ENCODE peak calls at places on chromosomes 7 and 10, in six cellular contexts. F is body of pancreas; C is IMR-90; Q is CD8-positive, alpha-beta memory T cell; V is lung; S is fibroblast of pulmonary artery. J is an unnamed sample.

GRCh38 chr10:1198453-1199344 is 142.5 kb downstream of the WDR37 start:
- DNase-seq in F (no peak), C (no peak), Q (no peak), V (no peak), S (no peak), J (no peak)

GRCh38 chr7:133556553-133556952 is 303.7 kb downstream of the EXOC4 start:
- DNase-seq in F (no peak), C (no peak), Q (no peak), V (no peak), S (no peak), J (no peak)

GRCh38 chr10:130656582-130657133 is 520.5 kb downstream of the GLRX3 start:
- DNase-seq in F (no peak), C (no peak), Q (no peak), V (no peak), S (no peak), J (no peak)

GRCh38 chr10:90175161-90175681 is 473.8 kb downstream of the KIF20B start:
- DNase-seq in F (no peak), C (no peak), Q (no peak), V (no peak), S (no peak), J (no peak)

GRCh38 chr7:35975851-35976454 is 175.1 kb downstream of the SEPTIN7 start:
- DNase-seq in F (peak; percentile 50), C (peak; percentile 77), Q (peak; percentile 48), V (peak; percentile 62), S (peak; percentile 89), J (peak; percentile 66)

GRCh38 chr7:116446179-116446855 is 53.2 kb upstream of the CAV2 start:
- DNase-seq in F (no peak), C (no peak), Q (no peak), V (no peak), S (peak; percentile 75), J (no peak)

GRCh38 chr7:26186364-26187311 is 13.9 kb downstream of the HNRNPA2B1 start:
- DNase-seq in F (no peak), C (no peak), Q (no peak), V (no peak), S (no peak), J (no peak)

GRCh38 chr10:21317902-21318301 is 207.6 kb downstream of the SKIDA1 start:
- DNase-seq in F (no peak), C (peak; percentile 97), Q (no peak), V (no peak), S (peak; percentile 25), J (no peak)

GRCh38 chr7:63233881-63234280 is 764.8 kb upstream of the ZNF722 start:
- DNase-seq in F (no peak), C (no peak), Q (no peak), V (no peak), S (no peak), J (no peak)

GRCh38 chr10:132187421-132188138 is 832 bp downstream of the DPYSL4 start:
- DNase-seq in F (no peak), C (no peak), Q (no peak), V (no peak), S (no peak), J (no peak)

GRCh38 chr7:80330434-80330833 is 181.4 kb downstream of the GNAT3 start:
- DNase-seq in F (no peak), C (peak; percentile 83), Q (no peak), V (no peak), S (peak; percentile 44), J (no peak)

GRCh38 chr7:40859965-40860543 is 725.2 kb downstream of the SUGCT start:
- DNase-seq in F (no peak), C (no peak), Q (no peak), V (no peak), S (no peak), J (no peak)

GRCh38 chr7:26439502-26440252 is 148.0 kb downstream of the SNX10 start:
- DNase-seq in F (peak; percentile 57), C (no peak), Q (no peak), V (no peak), S (no peak), J (no peak)

GRCh38 chr10:45592926-45593325 is 79.6 kb downstream of the ZFAND4 start:
- DNase-seq in F (no peak), C (no peak), Q (no peak), V (no peak), S (no peak), J (no peak)

GRCh38 chr7:138654616-138655015 is 46.5 kb downstream of the SVOPL start:
- DNase-seq in F (no peak), C (no peak), Q (no peak), V (no peak), S (no peak), J (no peak)

GRCh38 chr7:100627238-100627549 is 14.2 kb downstream of the TFR2 start:
- DNase-seq in F (no peak), C (no peak), Q (no peak), V (no peak), S (no peak), J (no peak)

GRCh38 chr7:4149645-4150044 is 532.5 kb upstream of the FOXK1 start:
- DNase-seq in F (no peak), C (no peak), Q (no peak), V (no peak), S (no peak), J (no peak)

DNA sequence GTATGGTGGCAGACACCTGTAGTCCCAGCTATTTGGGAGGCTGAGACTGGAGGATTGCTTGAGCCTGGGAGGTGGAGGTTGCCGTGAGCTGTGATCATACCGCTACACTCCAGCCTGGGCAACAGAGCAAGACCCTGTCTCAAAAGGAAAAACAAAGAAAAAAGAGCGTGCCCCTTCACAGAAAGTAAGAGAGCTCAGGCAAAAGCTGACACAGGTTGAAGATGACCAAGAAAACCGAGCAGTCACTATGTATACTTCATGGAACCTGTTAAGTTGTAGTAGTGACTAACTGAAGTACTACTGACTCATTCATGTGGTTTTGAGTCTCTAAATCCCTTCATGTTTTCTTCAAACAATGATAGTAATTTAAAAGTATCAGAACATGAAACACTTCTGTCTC is 1.2 kb upstream of the PRRT4 start:
- DNase-seq in F (no peak), C (peak; percentile 74), Q (no peak), V (no peak), S (no peak), J (no peak)
- H3K4me3 ChIP-seq in F (no peak overlapping the region), C (no peak overlapping the region), Q (no peak overlapping the region), V (no peak overlapping the region), S (no peak overlapping the region), J (no peak overlapping the region)

DNA sequence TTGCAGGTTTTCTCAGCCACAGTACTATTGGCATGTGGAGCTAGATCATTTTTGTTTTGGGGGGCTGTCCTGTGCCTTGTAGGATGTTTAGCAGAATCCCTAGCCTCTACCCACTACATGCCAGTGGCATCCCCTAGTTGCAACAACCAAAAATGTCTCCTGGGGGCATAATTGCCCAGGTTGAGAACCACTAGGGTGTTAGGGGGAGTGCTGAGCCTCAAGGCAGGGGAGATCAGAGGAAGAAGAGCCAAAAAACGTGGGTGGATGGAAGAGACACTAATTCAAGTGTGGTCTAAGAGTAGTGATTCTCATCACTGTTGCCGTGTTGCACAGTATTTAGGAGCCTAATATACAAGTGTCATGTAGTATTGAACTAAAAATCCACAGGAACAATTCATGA is 31.7 kb upstream of the CCNY start:
- DNase-seq in F (no peak), C (no peak), Q (no peak), V (no peak), S (no peak), J (no peak)
- H3K4me3 ChIP-seq in F (no peak overlapping the region), C (no peak overlapping the region), Q (no peak overlapping the region), V (no peak overlapping the region), S (no peak overlapping the region), J (no peak overlapping the region)

DNA sequence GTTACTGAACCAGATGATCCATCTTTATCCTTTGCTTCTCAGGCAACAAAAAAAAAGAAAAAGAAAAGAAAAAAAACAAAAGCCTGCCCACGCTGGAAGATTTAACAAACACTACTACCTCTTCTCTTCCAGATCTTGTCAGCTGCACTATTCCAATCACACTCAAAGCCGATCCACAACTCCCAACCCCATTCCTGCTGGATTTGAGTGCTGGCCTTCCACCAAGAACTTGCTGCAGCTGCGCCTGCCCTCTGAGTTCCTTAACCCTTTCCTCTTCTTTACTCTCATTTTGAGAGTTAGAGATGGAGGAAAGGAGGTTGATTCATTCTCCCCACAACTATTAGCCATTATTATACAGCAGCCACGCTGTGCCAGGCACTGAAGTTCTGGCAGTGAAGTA is 16.0 kb upstream of the ITGA8 start:
- DNase-seq in F (no peak), C (no peak), Q (no peak), V (peak; percentile 35), S (no peak), J (no peak)
- H3K4me3 ChIP-seq in F (no peak overlapping the region), C (no peak overlapping the region), Q (no peak overlapping the region), V (no peak overlapping the region), S (no peak overlapping the region), J (no peak overlapping the region)

DNA sequence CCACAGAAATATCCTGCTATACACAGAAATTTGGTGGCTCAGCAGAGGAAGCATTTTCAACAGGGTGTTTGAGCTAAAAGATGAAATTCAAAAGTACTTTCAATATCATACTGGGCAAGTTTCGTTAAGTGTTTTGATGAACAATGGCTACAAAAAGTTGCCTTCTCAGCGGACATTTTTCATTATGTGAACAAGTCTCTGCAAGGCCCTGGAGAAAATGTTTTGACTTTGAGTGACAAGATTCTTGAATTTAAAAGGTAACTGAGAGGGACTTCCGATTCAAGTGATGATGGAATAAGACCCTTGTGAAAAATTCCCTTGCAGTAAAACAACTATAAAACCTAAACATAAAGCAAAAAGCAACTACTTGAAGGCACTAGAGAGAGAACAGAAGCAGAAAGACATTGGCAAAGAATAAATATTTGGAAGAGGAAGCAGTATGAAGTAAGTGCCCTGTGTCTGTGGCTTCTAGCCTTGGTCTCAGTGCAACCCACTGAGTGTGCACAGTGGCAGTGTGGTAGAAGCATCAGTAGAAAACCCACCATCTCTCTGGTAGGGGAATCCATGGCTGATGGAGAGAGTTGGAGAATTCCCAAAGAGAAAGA is 62.5 kb upstream of the NAMPT start:
- DNase-seq in F (no peak), C (no peak), Q (no peak), V (no peak), S (no peak), J (no peak)
- H3K4me3 ChIP-seq in F (no peak overlapping the region), C (no peak overlapping the region), Q (no peak overlapping the region), V (no peak overlapping the region), S (no peak overlapping the region), J (no peak overlapping the region)

GRCh38 chr7:44534087-44534486 is 7.0 kb downstream of the NPC1L1 start:
- DNase-seq in F (no peak), C (peak; percentile 77), Q (no peak), V (no peak), S (no peak), J (no peak)
- H3K4me3 ChIP-seq in F (no peak overlapping the region), C (no peak overlapping the region), Q (no peak overlapping the region), V (no peak overlapping the region), S (no peak overlapping the region), J (no peak overlapping the region)

J was measured in CD4-positive, alpha-beta memory T cell.